ENCODE peak calls at places on chromosomes 4 and X, in five cellular contexts. One of them, this sample, is unnamed.
A peak's percentile ranks its signal among the peaks of the same experiment; 100 is the strongest.

GRCh38 chr4:94654714-94655113 is 103.0 kb upstream of the BMPR1B start:
- DNase-seq in IMR-90: no peak
- DNase-seq in EH: no peak
- DNase-seq in T-helper 2 cell: no peak
- DNase-seq in ureter: no peak
- DNase-seq in this sample: no peak

GRCh38 chrX:100863326-100863854 is 10.8 kb downstream of the NOX1 start:
- DNase-seq in EH: no peak
- DNase-seq in ureter: no peak
- DNase-seq in T-helper 2 cell: no peak
- DNase-seq in IMR-90: no peak
- DNase-seq in this sample: peak; percentile 27

GRCh38 chr4:7960790-7961655 is 21.4 kb upstream of the AFAP1 start:
- DNase-seq in ureter: peak; percentile 71
- DNase-seq in EH: peak; percentile 98
- DNase-seq in T-helper 2 cell: no peak
- DNase-seq in IMR-90: peak; percentile 100
- DNase-seq in this sample: peak; percentile 99

GRCh38 chr4:141571368-141571767 is 65.0 kb upstream of the IL15 start:
- DNase-seq in T-helper 2 cell: no peak
- DNase-seq in ureter: no peak
- DNase-seq in EH: peak; percentile 66
- DNase-seq in IMR-90: peak; percentile 60
- DNase-seq in this sample: peak; percentile 39

GRCh38 chr4:110055014-110055768 is 142.5 kb downstream of the EGF start:
- DNase-seq in ureter: no peak
- DNase-seq in T-helper 2 cell: no peak
- DNase-seq in IMR-90: peak; percentile 28
- DNase-seq in EH: peak; percentile 24
- DNase-seq in this sample: peak; percentile 18

GRCh38 chr4:165096776-165097175 is 15.9 kb downstream of the TMEM192 start:
- DNase-seq in ureter: no peak
- DNase-seq in IMR-90: peak; percentile 44
- DNase-seq in T-helper 2 cell: no peak
- DNase-seq in EH: peak; percentile 35
- DNase-seq in this sample: peak; percentile 53

GRCh38 chr4:86294883-86295282 is 65.0 kb downstream of the MAPK10 start:
- DNase-seq in IMR-90: no peak
- DNase-seq in T-helper 2 cell: no peak
- DNase-seq in ureter: no peak
- DNase-seq in EH: no peak
- DNase-seq in this sample: no peak

GRCh38 chrX:13167444-13168207 is 123.2 kb upstream of the FAM9C start:
- DNase-seq in IMR-90: peak; percentile 22
- DNase-seq in T-helper 2 cell: no peak
- DNase-seq in EH: peak; percentile 51
- DNase-seq in ureter: no peak
- DNase-seq in this sample: peak; percentile 77

GRCh38 chrX:48966796-48967579 is 4.7 kb downstream of the KCND1 start:
- DNase-seq in ureter: no peak
- DNase-seq in EH: peak; percentile 71
- DNase-seq in T-helper 2 cell: no peak
- DNase-seq in IMR-90: peak; percentile 55
- DNase-seq in this sample: peak; percentile 21

GRCh38 chr4:156598138-156598681 is 373.4 kb downstream of the PDGFC start:
- DNase-seq in IMR-90: peak; percentile 78
- DNase-seq in EH: peak; percentile 51
- DNase-seq in ureter: no peak
- DNase-seq in T-helper 2 cell: no peak
- DNase-seq in this sample: peak; percentile 66

GRCh38 chrX:8288590-8288989 is 117.5 kb upstream of the VCX2 start:
- DNase-seq in EH: no peak
- DNase-seq in IMR-90: no peak
- DNase-seq in T-helper 2 cell: no peak
- DNase-seq in ureter: no peak
- DNase-seq in this sample: no peak

GRCh38 chrX:17737707-17738001 is 361 bp downstream of the SCML1 start:
- DNase-seq in T-helper 2 cell: no peak
- DNase-seq in ureter: no peak
- DNase-seq in EH: no peak
- DNase-seq in IMR-90: no peak
- DNase-seq in this sample: no peak

GRCh38 chr4:82643994-82644730 is 82.4 kb upstream of the TMEM150C start:
- DNase-seq in T-helper 2 cell: no peak
- DNase-seq in IMR-90: peak; percentile 58
- DNase-seq in ureter: no peak
- DNase-seq in EH: peak; percentile 93
- DNase-seq in this sample: peak; percentile 38

GRCh38 chr4:21097026-21097425 is 396.8 kb downstream of the PACRGL start:
- DNase-seq in IMR-90: no peak
- DNase-seq in EH: no peak
- DNase-seq in ureter: no peak
- DNase-seq in T-helper 2 cell: no peak
- DNase-seq in this sample: no peak

GRCh38 chr4:128604840-128605239 is 204.7 kb upstream of the JADE1 start:
- DNase-seq in T-helper 2 cell: no peak
- DNase-seq in ureter: no peak
- DNase-seq in IMR-90: peak; percentile 47
- DNase-seq in EH: no peak
- DNase-seq in this sample: peak; percentile 49

GRCh38 chr4:119053245-119053644 is 82.4 kb upstream of the MYOZ2 start:
- DNase-seq in T-helper 2 cell: no peak
- DNase-seq in EH: peak; percentile 47
- DNase-seq in ureter: no peak
- DNase-seq in IMR-90: peak; percentile 53
- DNase-seq in this sample: no peak

GRCh38 chrX:28697732-28698131 is 110.5 kb downstream of the IL1RAPL1 start:
- DNase-seq in T-helper 2 cell: no peak
- DNase-seq in ureter: no peak
- DNase-seq in EH: no peak
- DNase-seq in IMR-90: no peak
- DNase-seq in this sample: no peak

GRCh38 chr4:37279894-37280592 is 35.5 kb downstream of the NWD2 start:
- DNase-seq in IMR-90: no peak
- DNase-seq in EH: no peak
- DNase-seq in ureter: no peak
- DNase-seq in T-helper 2 cell: no peak
- DNase-seq in this sample: no peak

GRCh38 chrX:28802625-28803024 is 215.4 kb downstream of the IL1RAPL1 start:
- DNase-seq in ureter: no peak
- DNase-seq in IMR-90: no peak
- DNase-seq in EH: no peak
- DNase-seq in T-helper 2 cell: no peak
- DNase-seq in this sample: peak; percentile 10

GRCh38 chrX:39866229-39866628 is 231.5 kb downstream of the BCOR start:
- DNase-seq in T-helper 2 cell: no peak
- DNase-seq in ureter: no peak
- DNase-seq in IMR-90: no peak
- DNase-seq in EH: no peak
- DNase-seq in this sample: no peak

GRCh38 chr4:151690884-151691283 is 69.9 kb downstream of the GATB start:
- DNase-seq in EH: no peak
- DNase-seq in IMR-90: no peak
- DNase-seq in ureter: no peak
- DNase-seq in T-helper 2 cell: no peak
- DNase-seq in this sample: peak; percentile 36

GRCh38 chrX:113369056-113369455 is 528.4 kb upstream of the AMOT start:
- DNase-seq in IMR-90: no peak
- DNase-seq in EH: no peak
- DNase-seq in T-helper 2 cell: no peak
- DNase-seq in ureter: no peak
- DNase-seq in this sample: no peak

GRCh38 chrX:2584216-2584615 is 83.4 kb upstream of the DHRSX start:
- DNase-seq in ureter: no peak
- DNase-seq in IMR-90: no peak
- DNase-seq in EH: no peak
- DNase-seq in T-helper 2 cell: no peak
- DNase-seq in this sample: no peak

GRCh38 chrX:115388879-115389278 is 99.4 kb downstream of the LUZP4 start:
- DNase-seq in T-helper 2 cell: no peak
- DNase-seq in EH: no peak
- DNase-seq in IMR-90: peak; percentile 35
- DNase-seq in ureter: no peak
- DNase-seq in this sample: peak; percentile 86

GRCh38 chr4:78369691-78370090 is 181.9 kb upstream of the ANXA3 start:
- DNase-seq in IMR-90: no peak
- DNase-seq in ureter: no peak
- DNase-seq in T-helper 2 cell: no peak
- DNase-seq in EH: peak; percentile 19
- DNase-seq in this sample: no peak

GRCh38 chr4:9866931-9867330 is 85.5 kb downstream of the DRD5 start:
- DNase-seq in T-helper 2 cell: no peak
- DNase-seq in ureter: no peak
- DNase-seq in IMR-90: no peak
- DNase-seq in EH: no peak
- DNase-seq in this sample: no peak

GRCh38 chr4:28350485-28350884 is 1489.8 kb downstream of the STIM2 start:
- DNase-seq in IMR-90: peak; percentile 72
- DNase-seq in EH: peak; percentile 64
- DNase-seq in T-helper 2 cell: no peak
- DNase-seq in ureter: no peak
- DNase-seq in this sample: peak; percentile 38

GRCh38 chrX:136354201-136354600 is 53.4 kb downstream of the ADGRG4 start:
- DNase-seq in ureter: no peak
- DNase-seq in EH: no peak
- DNase-seq in T-helper 2 cell: no peak
- DNase-seq in IMR-90: no peak
- DNase-seq in this sample: no peak

GRCh38 chrX:43703211-43703791 is 47.2 kb downstream of the MAOA start:
- DNase-seq in T-helper 2 cell: no peak
- DNase-seq in ureter: no peak
- DNase-seq in EH: peak; percentile 70
- DNase-seq in IMR-90: peak; percentile 16
- DNase-seq in this sample: peak; percentile 88

GRCh38 chr4:36399762-36400353 is 118.4 kb downstream of the DTHD1 start:
- DNase-seq in ureter: no peak
- DNase-seq in T-helper 2 cell: peak; percentile 17
- DNase-seq in EH: no peak
- DNase-seq in IMR-90: no peak
- DNase-seq in this sample: peak; percentile 28

GRCh38 chr4:175469519-175469918 is 342.5 kb downstream of the GPM6A start:
- DNase-seq in IMR-90: peak; percentile 21
- DNase-seq in T-helper 2 cell: no peak
- DNase-seq in ureter: no peak
- DNase-seq in EH: peak; percentile 76
- DNase-seq in this sample: peak; percentile 7

GRCh38 chrX:1502241-1502640 is 34.7 kb downstream of the P2RY8 start:
- DNase-seq in ureter: no peak
- DNase-seq in EH: no peak
- DNase-seq in T-helper 2 cell: no peak
- DNase-seq in IMR-90: no peak
- DNase-seq in this sample: no peak

GRCh38 chr4:172851534-172851933 is 317.1 kb upstream of the GALNT7 start:
- DNase-seq in ureter: no peak
- DNase-seq in EH: peak; percentile 11
- DNase-seq in T-helper 2 cell: no peak
- DNase-seq in IMR-90: peak; percentile 72
- DNase-seq in this sample: no peak

GRCh38 chrX:66042307-66043077 is 2.6 kb upstream of the VSIG4 start:
- DNase-seq in IMR-90: no peak
- DNase-seq in ureter: no peak
- DNase-seq in T-helper 2 cell: no peak
- DNase-seq in EH: no peak
- DNase-seq in this sample: no peak

GRCh38 chr4:48901196-48901595 is 5.4 kb downstream of the OCIAD2 start:
- DNase-seq in IMR-90: no peak
- DNase-seq in T-helper 2 cell: no peak
- DNase-seq in ureter: no peak
- DNase-seq in EH: no peak
- DNase-seq in this sample: no peak

GRCh38 chr4:173014836-173015235 is 153.8 kb upstream of the GALNT7 start:
- DNase-seq in EH: no peak
- DNase-seq in ureter: no peak
- DNase-seq in T-helper 2 cell: no peak
- DNase-seq in IMR-90: no peak
- DNase-seq in this sample: no peak

GRCh38 chr4:105474110-105474518 is 252 bp upstream of the PPA2 start:
- DNase-seq in T-helper 2 cell: no peak
- DNase-seq in EH: no peak
- DNase-seq in ureter: peak; percentile 91
- DNase-seq in IMR-90: peak; percentile 77
- DNase-seq in this sample: peak; percentile 88

GRCh38 chrX:133265331-133265730 is 47.2 kb upstream of the TFDP3 start:
- DNase-seq in T-helper 2 cell: no peak
- DNase-seq in IMR-90: no peak
- DNase-seq in ureter: no peak
- DNase-seq in EH: peak; percentile 1
- DNase-seq in this sample: no peak

GRCh38 chr4:23068287-23068686 is 375.6 kb downstream of the GBA3 start:
- DNase-seq in IMR-90: no peak
- DNase-seq in EH: no peak
- DNase-seq in T-helper 2 cell: no peak
- DNase-seq in ureter: no peak
- DNase-seq in this sample: no peak